ENCODE peak calls at places on chromosomes 6 and 20, in nine cellular contexts. D, S, X, R, V, E, U, Z and N are unnamed samples. For H3K9me3, the result is how much of the 10 kb centered on the place peaks cover.

GRCh38 chr6:10030942-10031537 is 383.8 kb downstream of the TFAP2A start:
- DNase-seq in U (no peak), X (no peak), R (peak), S (no peak), D (no peak), Z (no peak), V (peak), E (no peak), N (no peak)

GRCh38 chr20:47691632-47692031 is 93.6 kb downstream of the SULF2 start:
- DNase-seq in S (no peak), E (no peak), V (peak), D (peak), U (peak), R (no peak), X (no peak), Z (no peak), N (no peak)

GRCh38 chr6:33725222-33725621 is 13.7 kb upstream of the UQCC2 start:
- DNase-seq in X (no peak), V (no peak), D (no peak), S (no peak), E (no peak), Z (no peak), U (no peak), R (no peak), N (no peak)

GRCh38 chr6:31660998-31661866 is 654 bp upstream of the C6orf47 start:
- DNase-seq in V (no peak), U (peak), R (no peak), S (no peak), Z (no peak), E (no peak), X (no peak), D (peak), N (no peak)

GRCh38 chr20:64161595-64162238 is 2.5 kb upstream of the MYT1 start:
- DNase-seq in V (peak), E (peak), U (peak), R (no peak), D (peak), S (no peak), X (no peak), Z (peak), N (no peak)

GRCh38 chr6:142900467-142900961 is 44.5 kb downstream of the HIVEP2 start:
- DNase-seq in U (no peak), Z (no peak), R (no peak), D (peak), X (no peak), V (no peak), E (no peak), S (no peak), N (no peak)

GRCh38 chr6:112332274-112332673 is 14.9 kb upstream of the RFPL4B start:
- DNase-seq in S (no peak), Z (no peak), D (peak), E (no peak), V (no peak), U (peak), X (no peak), R (no peak), N (no peak)

GRCh38 chr6:3844097-3844463 is 5.1 kb upstream of the FAM50B start:
- DNase-seq in U (peak), S (no peak), V (peak), R (no peak), X (no peak), Z (no peak), D (peak), E (no peak), N (no peak)

GRCh38 chr6:137849076-137849708 is 17.9 kb upstream of the TNFAIP3 start:
- DNase-seq in S (no peak), E (no peak), U (no peak), X (no peak), D (peak), V (no peak), Z (no peak), R (no peak), N (no peak)

GRCh38 chr20:24638546-24639166 is 169.2 kb downstream of the SYNDIG1 start:
- DNase-seq in R (no peak), E (no peak), V (no peak), D (peak), S (no peak), X (no peak), Z (no peak), U (no peak), N (no peak)

GRCh38 chr6:98835149-98836024 is 1.0 kb downstream of the POU3F2 start:
- DNase-seq in S (no peak), E (no peak), U (no peak), Z (peak), V (no peak), X (no peak), R (peak), D (peak), N (no peak)

GRCh38 chr6:89649682-89650081 is 11.1 kb upstream of the LYRM2 start:
- DNase-seq in D (no peak), Z (no peak), E (no peak), R (no peak), U (no peak), S (no peak), X (no peak), V (no peak), N (no peak)

GRCh38 chr6:132780770-132781371 is 17.6 kb downstream of the SLC18B1 start:
- DNase-seq in V (peak), Z (no peak), R (no peak), U (peak), D (no peak), X (no peak), S (no peak), E (no peak), N (no peak)

GRCh38 chr20:37564388-37565133 is 36.9 kb upstream of the BLCAP start:
- DNase-seq in D (no peak), V (peak), E (peak), U (peak), R (peak), S (peak), Z (peak), X (no peak), N (peak)

GRCh38 chr6:73642530-73642929 is 11.3 kb downstream of the SLC17A5 start:
- DNase-seq in E (no peak), D (no peak), V (no peak), X (no peak), U (no peak), S (no peak), Z (no peak), R (no peak), N (no peak)

GRCh38 chr6:108561742-108562502 is 1.2 kb downstream of the FOXO3 start:
- DNase-seq in U (peak), X (no peak), E (peak), V (peak), R (peak), Z (peak), S (no peak), D (no peak), N (no peak)

GRCh38 chr6:119163006-119163405 is 84.5 kb upstream of the FAM184A start:
- DNase-seq in E (no peak), D (no peak), U (no peak), S (no peak), V (no peak), X (no peak), R (no peak), Z (no peak), N (no peak)

GRCh38 chr20:23915844-23916243 is 36.3 kb upstream of the CST5 start:
- DNase-seq in E (no peak), U (peak), X (no peak), V (no peak), R (no peak), S (no peak), Z (no peak), D (no peak), N (no peak)

GRCh38 chr6:170212051-170212756 is 78.7 kb downstream of the DLL1 start:
- DNase-seq in R (no peak), E (no peak), U (no peak), Z (no peak), V (no peak), D (no peak), S (peak), X (no peak), N (no peak)

GRCh38 chr6:33815854-33816253 is 12.1 kb upstream of the MLN start:
- DNase-seq in U (peak), D (no peak), Z (no peak), V (peak), R (peak), E (no peak), S (no peak), X (no peak), N (no peak)

GRCh38 chr6:147418523-147418922 is 90.0 kb upstream of the SAMD5 start:
- DNase-seq in D (no peak), S (no peak), R (no peak), V (no peak), X (no peak), E (no peak), U (no peak), Z (no peak), N (no peak)

GRCh38 chr6:75422024-75422639 is 71.5 kb downstream of the FILIP1 start:
- DNase-seq in S (no peak), V (no peak), E (no peak), R (no peak), U (peak), X (no peak), Z (no peak), D (no peak), N (no peak)

GRCh38 chr20:44211177-44212039 is 837 bp upstream of the OSER1 start:
- DNase-seq in E (peak), U (peak), S (peak), V (no peak), X (no peak), Z (no peak), D (no peak), R (peak), N (no peak)

GRCh38 chr6:36123270-36124139 is 6.8 kb upstream of the MAPK13 start:
- DNase-seq in S (peak), D (peak), U (peak), V (peak), Z (peak), R (peak), E (peak), X (peak), N (peak)

GRCh38 chr6:43714311-43715055 is 26.9 kb upstream of the MRPS18A start:
- DNase-seq in E (no peak), X (peak), S (peak), D (peak), V (no peak), U (peak), Z (no peak), R (peak), N (no peak)

GRCh38 chr6:130666796-130667195 is 160.4 kb upstream of the SMLR1 start:
- DNase-seq in Z (no peak), V (no peak), R (no peak), U (no peak), E (no peak), D (no peak), S (no peak), X (no peak), N (no peak)

GRCh38 chr6:38158762-38159350 is 339.3 kb downstream of the ZFAND3 start:
- DNase-seq in R (no peak), X (no peak), U (no peak), Z (no peak), S (no peak), E (no peak), V (no peak), D (no peak), N (no peak)

GRCh38 chr6:46023216-46023915 is 7.7 kb upstream of the CLIC5 start:
- DNase-seq in X (no peak), U (peak), V (no peak), Z (no peak), R (no peak), D (peak), E (no peak), S (peak), N (no peak)

GRCh38 chr20:16205505-16205904 is 367.7 kb downstream of the KIF16B start:
- DNase-seq in S (no peak), U (peak), X (no peak), R (no peak), E (no peak), Z (no peak), D (no peak), V (peak), N (no peak)

GRCh38 chr6:32868257-32868788 is 14.3 kb downstream of the PSMB9 start:
- DNase-seq in E (peak), R (peak), X (no peak), D (peak), U (peak), Z (no peak), S (peak), V (peak), N (peak)

GRCh38 chr6:32935551-32936246 is 5.1 kb downstream of the HLA-DMB start:
- DNase-seq in X (no peak), D (no peak), V (no peak), U (no peak), E (no peak), R (no peak), S (no peak), Z (no peak), N (no peak)

GRCh38 chr6:3162067-3162497 is 4.7 kb upstream of the TUBB2A start:
- DNase-seq in X (no peak), S (no peak), E (no peak), V (peak), D (no peak), U (peak), Z (no peak), R (no peak), N (no peak)

GRCh38 chr6:33343953-33344611 is 26.5 kb upstream of the ZBTB22 start:
- DNase-seq in D (no peak), X (no peak), U (no peak), R (no peak), Z (no peak), E (no peak), V (no peak), S (no peak), N (peak)

GRCh38 chr6:112780498-112781096 is 433.5 kb downstream of the RFPL4B start:
- DNase-seq in E (peak), Z (no peak), X (peak), D (peak), V (peak), R (peak), U (peak), S (peak), N (no peak)

GRCh38 chr6:40588480-40588879 is 1.3 kb upstream of the LRFN2 start:
- DNase-seq in E (peak), R (no peak), U (no peak), Z (no peak), X (no peak), D (no peak), S (no peak), V (no peak), N (no peak)

GRCh38 chr6:53734473-53735299 is 60.1 kb upstream of the LRRC1 start:
- DNase-seq in E (peak), Z (peak), X (peak), V (peak), D (peak), R (peak), U (peak), S (no peak), N (no peak)

GRCh38 chr20:8454137-8454712 is 322.2 kb downstream of the PLCB1 start:
- DNase-seq in R (peak), V (peak), X (peak), S (no peak), U (peak), E (no peak), D (peak), Z (no peak), N (no peak)

DNA sequence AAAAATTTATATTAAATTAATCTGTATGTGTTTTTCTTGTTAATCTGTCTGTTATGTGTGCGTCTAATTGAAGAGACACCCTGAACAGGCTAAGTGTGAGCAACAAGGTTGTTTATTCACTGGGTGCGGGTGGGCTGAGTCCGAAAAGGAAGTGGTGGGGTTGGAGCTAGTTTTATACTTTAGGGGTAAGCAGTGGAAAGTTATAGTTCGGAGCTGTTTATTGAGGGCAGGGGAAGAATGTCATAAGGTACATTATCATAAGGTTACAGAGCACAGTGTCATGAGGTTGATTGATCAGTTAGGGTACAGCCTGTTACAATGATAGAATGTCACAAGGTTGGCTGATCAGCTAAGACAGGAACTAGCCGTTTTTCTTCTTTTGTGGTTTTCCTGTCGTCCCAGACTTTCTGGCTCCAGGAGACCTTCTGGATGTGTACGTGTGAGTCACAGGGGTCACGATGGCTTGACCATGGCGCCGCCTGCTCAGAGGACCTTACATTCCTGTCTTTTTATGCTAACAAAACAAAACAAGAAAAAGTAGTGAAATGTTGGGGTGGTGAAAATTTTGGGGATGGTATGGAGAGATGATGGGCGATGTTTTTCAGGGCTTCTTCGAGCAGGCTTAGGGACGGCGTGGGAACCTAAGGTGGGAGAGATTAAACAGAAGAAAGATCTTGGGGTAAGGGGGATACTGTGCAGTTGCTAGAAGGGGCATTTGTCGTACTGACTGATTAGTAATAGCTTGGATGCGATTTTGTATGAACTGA is 754.0 kb upstream of the ADGRB3 start:
- DNase-seq in S (no peak), E (no peak), D (peak), Z (peak), X (no peak), U (no peak), R (no peak), V (peak), N (no peak)
- H3K9me3 ChIP-seq in S (under half), E (under half), D (under half), Z (under half), X (under half), U (under half), R (under half), V (under half), N (under half)

DNA sequence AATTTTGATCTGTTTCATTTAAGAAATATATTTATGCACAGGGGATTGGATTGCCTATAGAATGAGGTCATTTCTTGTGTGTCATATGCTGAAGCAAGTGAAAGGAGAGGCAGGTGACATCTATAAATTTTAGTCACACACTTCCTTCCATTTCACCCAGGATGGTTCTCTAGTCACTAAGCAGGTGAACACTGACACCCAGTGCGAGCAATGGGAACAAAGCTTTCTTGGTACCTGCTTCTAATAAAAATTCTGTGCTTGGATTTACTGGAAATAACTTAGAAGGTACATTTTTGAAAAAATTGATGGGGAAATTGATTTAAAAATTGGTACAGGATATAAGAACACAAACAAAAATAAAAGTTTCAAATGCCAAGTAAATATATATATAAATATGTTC is 66.9 kb upstream of the MC3R start:
- DNase-seq in S (no peak), Z (no peak), V (no peak), D (no peak), R (peak), X (no peak), U (no peak), E (no peak), N (no peak)
- H3K9me3 ChIP-seq in S (under half), Z (under half), V (under half), D (under half), R (under half), X (under half), U (under half), E (under half), N (under half)

DNA sequence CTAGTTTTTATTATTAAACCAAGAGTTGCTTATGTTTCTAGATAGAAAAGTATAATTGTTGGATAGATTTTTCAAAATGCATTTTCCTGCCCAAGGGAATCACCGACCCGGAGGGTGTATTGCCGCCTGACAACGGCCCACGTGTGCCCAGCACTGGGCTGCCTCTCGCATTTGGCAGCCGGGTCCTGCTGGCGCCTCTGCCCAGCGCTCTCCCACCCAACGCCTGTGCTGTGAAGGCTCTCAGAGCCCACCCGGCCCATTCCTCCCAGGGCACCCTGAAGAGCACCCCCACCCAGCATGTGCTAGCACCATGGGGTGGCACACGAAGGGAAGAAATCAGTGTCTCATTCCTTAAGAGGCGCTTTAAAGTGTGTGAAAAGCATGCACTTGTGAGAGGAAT is 88.3 kb upstream of the AFDN start:
- DNase-seq in S (no peak), V (no peak), Z (no peak), U (no peak), E (no peak), X (no peak), R (no peak), D (no peak), N (no peak)
- H3K9me3 ChIP-seq in S (under half), V (under half), Z (under half), U (under half), E (under half), X (half or more), R (under half), D (under half), N (under half)

GRCh38 chr6:165090206-165090605 is 219.2 kb downstream of the C6orf118 start:
- DNase-seq in D (no peak), E (no peak), R (no peak), S (no peak), V (no peak), Z (no peak), X (no peak), U (peak), N (no peak)

GRCh38 chr6:165092881-165093595 is 216.4 kb downstream of the C6orf118 start:
- DNase-seq in R (no peak), Z (no peak), U (no peak), X (no peak), E (no peak), D (no peak), V (peak), S (no peak), N (no peak)

GRCh38 chr6:165096209-165096608 is 213.2 kb downstream of the C6orf118 start:
- DNase-seq in S (no peak), X (no peak), E (no peak), D (no peak), Z (no peak), R (no peak), U (no peak), V (no peak), N (no peak)

GRCh38 chr6:165086746-165087145 is 222.7 kb downstream of the C6orf118 start:
- DNase-seq in S (no peak), E (no peak), Z (no peak), V (no peak), U (no peak), R (no peak), D (no peak), X (no peak), N (no peak)

DNA sequence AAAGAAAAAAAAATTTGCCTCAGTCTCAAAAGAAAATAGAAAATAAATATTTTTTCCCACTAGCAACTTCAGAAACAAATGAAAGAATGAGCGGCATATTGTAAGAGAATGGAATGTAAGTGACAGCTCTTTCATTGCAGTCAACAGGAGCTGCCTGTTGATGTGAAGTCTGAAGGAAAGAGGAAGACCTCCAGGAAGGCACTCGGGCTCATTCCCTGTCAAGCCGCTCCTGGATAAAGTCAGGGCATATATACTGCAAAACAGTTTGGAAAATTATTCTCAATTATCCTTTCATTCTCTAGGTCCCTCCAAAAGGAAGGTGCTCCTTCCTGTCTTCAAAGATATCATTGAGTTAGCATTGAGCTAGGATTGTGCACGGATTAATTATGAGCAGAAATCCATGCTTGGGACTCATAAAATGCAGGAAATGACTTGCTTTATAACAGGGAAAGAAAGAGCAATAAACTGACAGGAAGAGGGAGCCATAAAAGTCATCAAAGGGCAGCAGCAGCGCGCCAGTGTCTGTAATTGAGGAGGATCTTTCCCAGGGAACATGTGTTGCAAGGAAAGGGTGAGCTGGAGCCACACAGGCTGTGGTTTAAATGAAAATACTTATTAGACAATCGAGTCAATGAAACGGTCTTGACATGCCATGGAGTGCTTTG is 218.2 kb downstream of the C6orf118 start:
- DNase-seq in V (peak), U (peak), E (no peak), S (no peak), X (no peak), Z (no peak), D (no peak), R (no peak), N (no peak)
- H3K9me3 ChIP-seq in V (under half), U (under half), E (under half), S (under half), X (under half), Z (under half), D (under half), R (under half), N (under half)